ENCODE peak calls at places on chromosomes 12 and 14, in six cellular contexts. One of them, this sample, is unnamed.
A peak's percentile ranks its signal among the peaks of the same experiment; 100 is the strongest.

GRCh38 chr12:117037296-117038022 is 61.8 kb downstream of the TESC start:
- DNase-seq in AG10803: no peak
- DNase-seq in endothelial cell: no peak
- DNase-seq in fibroblast of lung: no peak
- DNase-seq in fibroblast of pulmonary artery: no peak
- DNase-seq in fibroblast of the aortic adventitia: no peak
- DNase-seq in this sample: no peak

GRCh38 chr14:104427126-104427851 is 152.3 kb upstream of the C14orf180 start:
- DNase-seq in AG10803: no peak
- DNase-seq in endothelial cell: no peak
- DNase-seq in fibroblast of lung: no peak
- DNase-seq in fibroblast of pulmonary artery: no peak
- DNase-seq in fibroblast of the aortic adventitia: no peak
- DNase-seq in this sample: no peak

GRCh38 chr12:59600174-59600573 is 4.3 kb downstream of the SLC16A7 start:
- DNase-seq in AG10803: peak; percentile 86
- DNase-seq in endothelial cell: no peak
- DNase-seq in fibroblast of lung: no peak
- DNase-seq in fibroblast of pulmonary artery: peak; percentile 11
- DNase-seq in fibroblast of the aortic adventitia: peak; percentile 39
- DNase-seq in this sample: peak; percentile 17

GRCh38 chr12:57461326-57461903 is 1.8 kb downstream of the GLI1 start:
- DNase-seq in AG10803: peak; percentile 48
- DNase-seq in endothelial cell: peak; percentile 50
- DNase-seq in fibroblast of lung: peak; percentile 70
- DNase-seq in fibroblast of pulmonary artery: peak; percentile 37
- DNase-seq in fibroblast of the aortic adventitia: peak; percentile 39
- DNase-seq in this sample: peak; percentile 40

GRCh38 chr12:94650143-94651056 is at the start of gene TMCC3:
- DNase-seq in AG10803: no peak
- DNase-seq in endothelial cell: peak; percentile 61
- DNase-seq in fibroblast of lung: peak; percentile 20
- DNase-seq in fibroblast of pulmonary artery: peak; percentile 40
- DNase-seq in fibroblast of the aortic adventitia: peak; percentile 12
- DNase-seq in this sample: no peak

GRCh38 chr14:46574236-46574970 is 77.2 kb downstream of the RPL10L start:
- DNase-seq in AG10803: no peak
- DNase-seq in endothelial cell: no peak
- DNase-seq in fibroblast of lung: peak; percentile 78
- DNase-seq in fibroblast of pulmonary artery: no peak
- DNase-seq in fibroblast of the aortic adventitia: no peak
- DNase-seq in this sample: no peak

GRCh38 chr14:105439710-105440553 is 20.3 kb downstream of the MTA1 start:
- DNase-seq in AG10803: peak; percentile 26
- DNase-seq in endothelial cell: no peak
- DNase-seq in fibroblast of lung: no peak
- DNase-seq in fibroblast of pulmonary artery: no peak
- DNase-seq in fibroblast of the aortic adventitia: no peak
- DNase-seq in this sample: no peak

GRCh38 chr14:22002860-22003284 is 329.3 kb upstream of the OR4E1 start:
- DNase-seq in AG10803: no peak
- DNase-seq in endothelial cell: peak; percentile 41
- DNase-seq in fibroblast of lung: no peak
- DNase-seq in fibroblast of pulmonary artery: no peak
- DNase-seq in fibroblast of the aortic adventitia: no peak
- DNase-seq in this sample: no peak

DNA sequence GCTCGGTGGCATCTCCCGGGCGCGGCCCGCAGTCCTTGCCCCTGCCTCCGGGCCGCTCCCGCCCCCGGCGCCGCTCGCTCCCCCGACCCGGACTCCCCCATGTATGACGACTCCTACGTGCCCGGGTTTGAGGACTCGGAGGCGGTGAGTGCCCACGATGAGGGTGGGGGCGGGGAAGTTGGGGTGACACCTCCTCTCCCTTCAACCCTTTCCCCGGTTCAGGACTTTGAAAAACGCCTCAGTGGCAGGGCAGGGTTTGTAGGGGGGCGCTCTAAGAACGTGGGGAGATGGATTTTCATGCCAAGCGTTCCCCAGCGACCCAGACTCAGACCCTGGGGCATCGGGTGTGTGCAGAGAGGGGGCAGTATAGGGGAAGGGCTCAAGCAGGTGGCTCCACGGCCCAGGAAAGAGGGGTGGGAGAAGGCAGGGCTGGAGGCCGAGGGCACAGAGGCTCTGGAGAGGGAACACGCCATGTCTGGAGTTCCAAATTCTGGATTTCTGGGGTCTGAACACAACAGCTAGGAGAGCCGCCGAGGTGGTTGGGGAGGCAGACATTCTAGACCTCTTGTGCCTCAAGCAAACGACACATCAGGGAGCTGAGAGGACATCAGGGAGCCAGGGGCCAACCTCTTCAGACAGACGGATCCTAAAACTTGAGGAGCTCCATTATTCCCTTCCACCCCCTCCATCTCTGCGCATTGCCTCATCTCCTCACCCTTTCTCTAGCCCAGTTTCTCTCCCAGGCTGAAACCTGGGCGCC is 715 bp downstream of the CACNB3 start:
- DNase-seq in AG10803: no peak
- DNase-seq in endothelial cell: peak; percentile 56
- DNase-seq in fibroblast of lung: no peak
- DNase-seq in fibroblast of pulmonary artery: no peak
- DNase-seq in fibroblast of the aortic adventitia: no peak
- DNase-seq in this sample: no peak
- TF ChIP-seq CTCF in AG10803: peak; percentile 10
- TF ChIP-seq CTCF in endothelial cell: peak; percentile 40
- TF ChIP-seq CTCF in fibroblast of lung: no peak
- TF ChIP-seq CTCF in fibroblast of pulmonary artery: no peak
- TF ChIP-seq CTCF in fibroblast of the aortic adventitia: peak; percentile 5
- TF ChIP-seq CTCF in this sample: peak; percentile 56

DNA sequence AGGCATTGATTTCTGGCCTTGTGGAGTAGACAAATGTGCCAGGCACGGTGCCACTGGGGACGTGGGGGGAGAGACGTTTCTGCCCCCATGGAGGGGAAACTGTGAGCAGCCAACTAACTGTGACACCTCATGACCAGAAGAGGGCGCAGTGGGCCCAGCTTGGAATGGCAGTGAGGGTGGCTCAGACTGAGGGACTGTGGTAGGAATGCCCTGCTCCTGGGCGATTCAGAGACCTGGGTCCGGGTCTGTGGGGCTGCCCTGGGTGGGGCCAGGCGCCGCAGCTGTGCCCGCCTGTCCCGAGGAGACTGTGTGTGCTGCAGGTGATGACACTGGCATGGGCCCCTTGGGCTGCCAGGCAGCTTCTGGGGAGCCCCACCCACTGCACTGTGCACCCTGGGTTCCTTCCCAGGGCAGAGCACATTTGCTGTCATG is 60.6 kb downstream of the SLC25A47 start:
- DNase-seq in AG10803: peak; percentile 43
- DNase-seq in endothelial cell: peak; percentile 81
- DNase-seq in fibroblast of lung: no peak
- DNase-seq in fibroblast of pulmonary artery: peak; percentile 69
- DNase-seq in fibroblast of the aortic adventitia: peak; percentile 53
- DNase-seq in this sample: peak; percentile 33
- TF ChIP-seq CTCF in AG10803: peak; percentile 83
- TF ChIP-seq CTCF in endothelial cell: peak; percentile 86
- TF ChIP-seq CTCF in fibroblast of lung: peak; percentile 85
- TF ChIP-seq CTCF in fibroblast of pulmonary artery: peak; percentile 86
- TF ChIP-seq CTCF in fibroblast of the aortic adventitia: peak; percentile 82
- TF ChIP-seq CTCF in this sample: peak; percentile 95

DNA sequence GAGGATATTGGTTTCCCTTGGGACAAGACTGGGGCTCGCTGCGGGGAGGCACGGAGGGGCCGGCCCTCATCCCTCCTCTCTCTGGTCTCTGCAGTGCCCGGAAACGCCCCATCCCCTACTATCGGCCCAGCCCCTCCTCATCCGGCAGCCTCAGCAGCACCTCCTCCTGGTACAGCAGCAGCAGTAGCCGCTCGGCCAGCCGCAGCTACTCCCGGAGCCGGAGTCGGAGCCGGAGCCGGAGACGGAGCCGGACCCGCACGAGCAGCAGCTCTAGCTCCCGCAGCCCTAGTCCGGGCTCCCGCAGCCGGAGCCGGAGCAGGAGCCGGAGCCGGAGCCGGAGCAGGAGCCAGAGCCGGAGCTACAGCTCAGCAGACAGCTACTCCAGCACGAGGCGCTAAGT is 22.3 kb upstream of the HSPB8 start:
- DNase-seq in AG10803: no peak
- DNase-seq in endothelial cell: peak; percentile 17
- DNase-seq in fibroblast of lung: no peak
- DNase-seq in fibroblast of pulmonary artery: no peak
- DNase-seq in fibroblast of the aortic adventitia: no peak
- DNase-seq in this sample: no peak
- TF ChIP-seq CTCF in AG10803: no peak
- TF ChIP-seq CTCF in endothelial cell: no peak
- TF ChIP-seq CTCF in fibroblast of lung: no peak
- TF ChIP-seq CTCF in fibroblast of pulmonary artery: no peak
- TF ChIP-seq CTCF in fibroblast of the aortic adventitia: peak; percentile 20
- TF ChIP-seq CTCF in this sample: no peak

GRCh38 chr12:49091056-49091835 is 3.4 kb downstream of the DHH start:
- DNase-seq in AG10803: no peak
- DNase-seq in endothelial cell: no peak
- DNase-seq in fibroblast of lung: peak; percentile 20
- DNase-seq in fibroblast of pulmonary artery: no peak
- DNase-seq in fibroblast of the aortic adventitia: no peak
- DNase-seq in this sample: no peak

GRCh38 chr12:49091836-49092085 is 2.8 kb downstream of the DHH start:
- DNase-seq in AG10803: peak; percentile 45
- DNase-seq in endothelial cell: no peak
- DNase-seq in fibroblast of lung: peak; percentile 56
- DNase-seq in fibroblast of pulmonary artery: no peak
- DNase-seq in fibroblast of the aortic adventitia: no peak
- DNase-seq in this sample: peak; percentile 25

GRCh38 chr12:49093746-49094103 is 876 bp downstream of the DHH start:
- DNase-seq in AG10803: no peak
- DNase-seq in endothelial cell: peak; percentile 39
- DNase-seq in fibroblast of lung: no peak
- DNase-seq in fibroblast of pulmonary artery: no peak
- DNase-seq in fibroblast of the aortic adventitia: no peak
- DNase-seq in this sample: no peak

GRCh38 chr12:49092816-49093406 is 1.7 kb downstream of the DHH start:
- DNase-seq in AG10803: no peak
- DNase-seq in endothelial cell: no peak
- DNase-seq in fibroblast of lung: no peak
- DNase-seq in fibroblast of pulmonary artery: no peak
- DNase-seq in fibroblast of the aortic adventitia: no peak
- DNase-seq in this sample: no peak

DNA sequence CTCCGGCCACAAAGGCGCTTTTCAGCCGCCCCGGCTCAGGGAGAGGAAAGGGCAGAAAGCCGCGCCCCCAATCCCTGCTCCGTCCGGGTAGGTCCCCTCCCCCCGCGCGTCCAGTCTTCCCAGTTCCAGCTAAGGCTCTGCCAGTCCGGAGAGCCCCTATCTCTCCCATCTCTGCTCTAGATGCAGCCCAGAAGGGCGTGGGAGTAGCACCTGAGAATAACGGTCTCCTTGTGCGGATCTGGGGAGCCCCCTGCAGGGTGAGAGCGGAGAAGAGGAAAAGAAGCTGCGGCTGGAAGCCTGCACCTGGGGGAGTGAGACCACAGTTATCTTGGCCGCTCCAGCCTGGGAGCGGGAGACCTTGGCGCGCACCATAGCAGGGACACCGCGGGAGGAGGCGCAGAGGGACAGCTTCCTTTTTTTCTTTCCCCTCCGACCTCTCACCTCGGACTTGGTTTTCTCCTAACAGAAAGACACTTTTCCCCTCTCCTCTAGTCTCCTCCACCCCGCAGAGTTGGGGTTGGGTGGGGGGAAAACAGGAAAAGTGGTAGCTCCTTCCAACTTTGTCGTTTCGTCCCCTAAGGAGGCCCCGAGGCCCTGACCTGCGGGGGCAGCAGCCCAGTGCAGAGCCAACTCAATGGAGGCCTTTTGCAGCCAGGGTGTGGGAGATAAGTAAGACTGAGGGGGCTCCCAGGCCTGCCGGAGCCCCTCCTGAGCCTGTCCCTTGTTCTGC is 2.4 kb downstream of the DHH start:
- DNase-seq in AG10803: no peak
- DNase-seq in endothelial cell: peak; percentile 64
- DNase-seq in fibroblast of lung: no peak
- DNase-seq in fibroblast of pulmonary artery: peak; percentile 53
- DNase-seq in fibroblast of the aortic adventitia: no peak
- DNase-seq in this sample: no peak
- TF ChIP-seq CTCF in AG10803: peak; percentile 44
- TF ChIP-seq CTCF in endothelial cell: peak; percentile 14
- TF ChIP-seq CTCF in fibroblast of lung: peak; percentile 55
- TF ChIP-seq CTCF in fibroblast of pulmonary artery: peak; percentile 57
- TF ChIP-seq CTCF in fibroblast of the aortic adventitia: peak; percentile 57
- TF ChIP-seq CTCF in this sample: peak; percentile 65

GRCh38 chr14:67151082-67151666 is 38.1 kb upstream of the GARIN2 start:
- DNase-seq in AG10803: peak; percentile 14
- DNase-seq in endothelial cell: no peak
- DNase-seq in fibroblast of lung: peak; percentile 8
- DNase-seq in fibroblast of pulmonary artery: no peak
- DNase-seq in fibroblast of the aortic adventitia: peak; percentile 13
- DNase-seq in this sample: no peak
- TF ChIP-seq CTCF in AG10803: peak; percentile 47
- TF ChIP-seq CTCF in endothelial cell: peak; percentile 40
- TF ChIP-seq CTCF in fibroblast of lung: peak; percentile 28
- TF ChIP-seq CTCF in fibroblast of pulmonary artery: peak; percentile 26
- TF ChIP-seq CTCF in fibroblast of the aortic adventitia: peak; percentile 40
- TF ChIP-seq CTCF in this sample: peak; percentile 75

GRCh38 chr12:26088999-26089398 is 35.8 kb downstream of the BHLHE41 start:
- DNase-seq in AG10803: no peak
- DNase-seq in endothelial cell: no peak
- DNase-seq in fibroblast of lung: no peak
- DNase-seq in fibroblast of pulmonary artery: no peak
- DNase-seq in fibroblast of the aortic adventitia: no peak
- DNase-seq in this sample: no peak
- TF ChIP-seq CTCF in AG10803: no peak
- TF ChIP-seq CTCF in endothelial cell: no peak
- TF ChIP-seq CTCF in fibroblast of lung: no peak
- TF ChIP-seq CTCF in fibroblast of pulmonary artery: no peak
- TF ChIP-seq CTCF in fibroblast of the aortic adventitia: no peak
- TF ChIP-seq CTCF in this sample: no peak

GRCh38 chr12:90152897-90153624 is 444.4 kb upstream of the ATP2B1 start:
- DNase-seq in AG10803: peak; percentile 1
- DNase-seq in endothelial cell: no peak
- DNase-seq in fibroblast of lung: no peak
- DNase-seq in fibroblast of pulmonary artery: no peak
- DNase-seq in fibroblast of the aortic adventitia: no peak
- DNase-seq in this sample: peak; percentile 38
- TF ChIP-seq CTCF in AG10803: no peak
- TF ChIP-seq CTCF in endothelial cell: no peak
- TF ChIP-seq CTCF in fibroblast of lung: no peak
- TF ChIP-seq CTCF in fibroblast of pulmonary artery: no peak
- TF ChIP-seq CTCF in fibroblast of the aortic adventitia: no peak
- TF ChIP-seq CTCF in this sample: no peak

GRCh38 chr12:90954428-90954827 is 548 bp downstream of the CCER1 start:
- DNase-seq in AG10803: no peak
- DNase-seq in endothelial cell: no peak
- DNase-seq in fibroblast of lung: no peak
- DNase-seq in fibroblast of pulmonary artery: no peak
- DNase-seq in fibroblast of the aortic adventitia: no peak
- DNase-seq in this sample: no peak

GRCh38 chr12:90954921-90955320 is at the start of gene CCER1:
- DNase-seq in AG10803: no peak
- DNase-seq in endothelial cell: no peak
- DNase-seq in fibroblast of lung: no peak
- DNase-seq in fibroblast of pulmonary artery: no peak
- DNase-seq in fibroblast of the aortic adventitia: no peak
- DNase-seq in this sample: no peak

GRCh38 chr12:90961154-90961553 is 6.2 kb upstream of the CCER1 start:
- DNase-seq in AG10803: no peak
- DNase-seq in endothelial cell: no peak
- DNase-seq in fibroblast of lung: no peak
- DNase-seq in fibroblast of pulmonary artery: no peak
- DNase-seq in fibroblast of the aortic adventitia: no peak
- DNase-seq in this sample: no peak

GRCh38 chr12:90959538-90960139 is 4.7 kb upstream of the CCER1 start:
- DNase-seq in AG10803: peak; percentile 60
- DNase-seq in endothelial cell: peak; percentile 26
- DNase-seq in fibroblast of lung: peak; percentile 37
- DNase-seq in fibroblast of pulmonary artery: peak; percentile 76
- DNase-seq in fibroblast of the aortic adventitia: peak; percentile 75
- DNase-seq in this sample: peak; percentile 52

GRCh38 chr12:90958995-90959394 is 4.0 kb upstream of the CCER1 start:
- DNase-seq in AG10803: peak; percentile 43
- DNase-seq in endothelial cell: no peak
- DNase-seq in fibroblast of lung: no peak
- DNase-seq in fibroblast of pulmonary artery: peak; percentile 54
- DNase-seq in fibroblast of the aortic adventitia: peak; percentile 52
- DNase-seq in this sample: peak; percentile 13
- TF ChIP-seq CTCF in AG10803: peak; percentile 54
- TF ChIP-seq CTCF in endothelial cell: no peak
- TF ChIP-seq CTCF in fibroblast of lung: peak; percentile 32
- TF ChIP-seq CTCF in fibroblast of pulmonary artery: peak; percentile 37
- TF ChIP-seq CTCF in fibroblast of the aortic adventitia: peak; percentile 28
- TF ChIP-seq CTCF in this sample: no peak

This sample was measured in HFFc6.